ENCODE peak calls at places on chromosomes 6 and 20, in six cellular contexts. J is GM13976, Z is spleen, B is brain microvascular endothelial cell, G is AG09319, E is ovary. A is an unnamed sample.

GRCh38 chr6:110811187-110811586 is 4.1 kb downstream of the CDK19 start:
- DNase-seq in J (peak; percentile 73), Z (no peak), B (no peak), G (no peak), E (no peak), A (no peak)

GRCh38 chr20:11020712-11021111 is 346.9 kb upstream of the JAG1 start:
- DNase-seq in J (no peak), Z (no peak), B (no peak), G (no peak), E (no peak), A (no peak)

GRCh38 chr6:156840606-156841005 is 63.4 kb downstream of the ARID1B start:
- DNase-seq in J (no peak), Z (no peak), B (no peak), G (no peak), E (no peak), A (no peak)

GRCh38 chr6:119602215-119603178 is 252.9 kb upstream of the MAN1A1 start:
- DNase-seq in J (no peak), Z (no peak), B (no peak), G (no peak), E (no peak), A (no peak)

GRCh38 chr6:21999012-21999528 is 297.8 kb downstream of the PRL start:
- DNase-seq in J (no peak), Z (no peak), B (peak; percentile 72), G (no peak), E (no peak), A (no peak)

GRCh38 chr6:37566209-37566859 is 66.6 kb upstream of the CCDC167 start:
- DNase-seq in J (peak; percentile 92), Z (peak; percentile 91), B (peak; percentile 18), G (no peak), E (peak; percentile 18), A (peak; percentile 71)

GRCh38 chr6:1711136-1711535 is 101.4 kb downstream of the FOXC1 start:
- DNase-seq in J (no peak), Z (no peak), B (no peak), G (no peak), E (no peak), A (no peak)

GRCh38 chr20:35892871-35893270 is 61.4 kb downstream of the SCAND1 start:
- DNase-seq in J (no peak), Z (no peak), B (no peak), G (no peak), E (no peak), A (no peak)

GRCh38 chr6:15227827-15228318 is 18.0 kb upstream of the JARID2 start:
- DNase-seq in J (no peak), Z (no peak), B (no peak), G (no peak), E (no peak), A (no peak)

GRCh38 chr6:26043389-26044139 is 43.7 kb upstream of the HFE start:
- DNase-seq in J (peak; percentile 83), Z (peak; percentile 89), B (peak; percentile 93), G (peak; percentile 97), E (peak; percentile 79), A (no peak)

GRCh38 chr6:45970326-45970725 is 45.3 kb downstream of the CLIC5 start:
- DNase-seq in J (no peak), Z (no peak), B (no peak), G (no peak), E (no peak), A (no peak)

GRCh38 chr20:23245553-23246128 is 105.0 kb upstream of the NXT1 start:
- DNase-seq in J (peak; percentile 83), Z (peak; percentile 88), B (no peak), G (no peak), E (no peak), A (peak; percentile 28)

GRCh38 chr6:92748131-92748530 is 671.2 kb downstream of the EPHA7 start:
- DNase-seq in J (no peak), Z (no peak), B (no peak), G (no peak), E (no peak), A (no peak)

GRCh38 chr6:14408491-14408890 is 290.9 kb downstream of the CD83 start:
- DNase-seq in J (no peak), Z (no peak), B (no peak), G (no peak), E (no peak), A (no peak)

GRCh38 chr6:90286884-90287488 is 9.7 kb downstream of the BACH2 start:
- DNase-seq in J (peak; percentile 26), Z (no peak), B (peak; percentile 41), G (no peak), E (no peak), A (peak; percentile 43)

DNA sequence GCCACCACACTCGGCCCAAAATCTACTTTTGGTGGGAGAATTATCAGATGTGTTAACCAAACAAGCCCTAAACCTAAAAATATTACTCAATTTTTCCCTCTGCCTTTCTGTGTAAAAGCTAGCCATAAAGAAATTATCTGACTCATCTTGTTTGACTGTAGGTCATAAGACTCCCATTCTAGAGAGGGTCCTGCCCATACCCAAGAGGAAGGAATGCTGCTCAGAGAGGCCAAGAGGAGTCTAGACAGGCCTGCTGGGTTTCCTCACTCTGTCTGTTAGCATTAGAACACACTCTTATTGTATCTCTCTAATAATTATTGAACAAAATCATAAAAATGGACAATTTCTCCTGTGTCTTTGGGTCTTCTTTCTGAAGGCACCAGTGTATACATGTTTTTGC is 26.1 kb downstream of the C6orf141 start:
- DNase-seq in J (no peak), Z (no peak), B (no peak), G (no peak), E (no peak), A (no peak)
- TF ChIP-seq CTCF in J (no peak), Z (no peak), B (no peak), G (no peak), E (no peak), A (no peak)

GRCh38 chr20:15846446-15846845 is 726.8 kb downstream of the KIF16B start:
- DNase-seq in J (no peak), Z (no peak), B (no peak), G (no peak), E (no peak), A (no peak)

GRCh38 chr20:15851576-15852075 is 721.6 kb downstream of the KIF16B start:
- DNase-seq in J (no peak), Z (no peak), B (no peak), G (no peak), E (no peak), A (no peak)

GRCh38 chr20:15847415-15847814 is 725.8 kb downstream of the KIF16B start:
- DNase-seq in J (no peak), Z (no peak), B (no peak), G (no peak), E (no peak), A (no peak)

GRCh38 chr20:15848126-15848525 is 725.1 kb downstream of the KIF16B start:
- DNase-seq in J (no peak), Z (no peak), B (no peak), G (no peak), E (no peak), A (no peak)

DNA sequence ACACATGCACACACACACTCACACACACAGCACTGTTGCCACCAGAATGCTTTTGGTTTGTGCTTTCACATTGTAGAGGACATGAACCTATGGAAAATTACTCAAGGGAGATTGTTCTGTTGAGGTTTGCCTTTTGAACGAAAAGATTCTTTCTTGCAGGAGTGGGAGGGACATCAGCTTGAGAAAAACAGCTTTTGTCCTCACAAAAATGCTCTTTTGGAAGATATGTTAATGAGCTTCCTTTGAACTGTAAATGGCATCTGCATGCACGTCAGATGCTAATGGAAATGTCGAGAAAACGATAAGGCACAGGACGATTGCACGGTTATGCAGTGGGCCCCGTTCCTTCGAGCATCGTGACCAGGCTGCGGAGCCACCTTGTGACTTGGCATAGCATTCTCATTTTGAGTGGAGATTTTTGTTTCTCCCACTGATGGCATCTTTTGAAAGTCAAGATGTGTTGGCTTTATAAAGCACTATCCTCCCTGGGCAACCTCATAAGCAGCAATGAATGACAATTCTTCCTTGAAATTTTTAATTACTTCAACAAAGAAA is 724.0 kb downstream of the KIF16B start:
- DNase-seq in J (no peak), Z (no peak), B (no peak), G (no peak), E (no peak), A (no peak)
- TF ChIP-seq CTCF in J (no peak), Z (no peak), B (no peak), G (no peak), E (no peak), A (no peak)

DNA sequence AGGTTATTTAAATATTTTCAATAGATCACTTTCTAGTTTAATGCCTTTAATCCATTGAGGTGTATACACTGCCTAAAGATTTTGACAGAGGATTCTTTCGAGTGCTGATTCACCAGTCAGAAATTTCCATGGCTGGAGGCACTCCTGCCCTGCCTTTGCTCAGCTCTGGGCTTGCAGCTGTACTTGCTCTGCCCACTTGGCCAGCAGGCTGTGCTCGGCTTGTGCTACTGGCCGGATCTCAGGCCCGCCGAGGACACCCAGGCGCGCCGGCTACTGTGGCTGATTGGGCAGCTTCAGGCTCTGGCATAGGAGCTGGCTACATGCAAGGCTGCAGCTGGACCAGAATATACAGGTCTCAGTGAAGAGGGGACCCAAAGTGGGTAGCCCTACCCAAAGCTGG is 675.1 kb upstream of the MMS22L start:
- DNase-seq in J (no peak), Z (peak; percentile 56), B (no peak), G (no peak), E (no peak), A (peak; percentile 5)
- TF ChIP-seq CTCF in J (no peak), Z (no peak), B (no peak), G (no peak), E (no peak), A (no peak)

GRCh38 chr6:134451529-134451928 is 133.6 kb upstream of the SGK1 start:
- DNase-seq in J (no peak), Z (no peak), B (no peak), G (no peak), E (no peak), A (no peak)
- TF ChIP-seq CTCF in J (no peak), Z (no peak), B (no peak), G (no peak), E (no peak), A (no peak)

GRCh38 chr20:38172344-38172743 is 7.3 kb upstream of the TGM2 start:
- DNase-seq in J (no peak), Z (no peak), B (peak; percentile 60), G (no peak), E (no peak), A (no peak)
- TF ChIP-seq CTCF in J (no peak), Z (no peak), B (peak; percentile 73), G (peak; percentile 24), E (no peak), A (no peak)

A was measured in neural crest cell.